ENCODE peak calls at places on chromosome 13, in seven cellular contexts. D is activated CD4-positive, CD25-positive, alpha-beta regulatory T cell treated with anti-CD3 and anti-CD28 coated beads, Interleukin-2, amount 50 U/mL, for 24 hours; E is CD4-positive, alpha-beta T cell; B is activated naive CD4-positive, alpha-beta T cell treated with anti-CD3 and anti-CD28 coated beads, Interleukin-2, amount 50 U/mL, for 72 hours; N is right cardiac atrium; X is K562; C is CD8-positive, alpha-beta T cell. V is an unnamed sample.

GRCh38 chr13:113267642-113268405 is 29.2 kb upstream of the LAMP1 start:
- ATAC-seq in D (no peak), E (no peak), B (no peak), N (peak), X (peak), C (no peak), V (no peak)

GRCh38 chr13:102869948-102870676 is 24.3 kb downstream of the ERCC5 start:
- ATAC-seq in D (no peak), E (peak), B (no peak), N (peak), X (peak), C (peak), V (peak)

GRCh38 chr13:28641600-28641926 is 17.4 kb upstream of the POMP start:
- ATAC-seq in D (no peak), E (no peak), B (no peak), N (no peak), X (no peak), C (no peak), V (peak)

GRCh38 chr13:95643814-95644598 is 500 bp downstream of the DZIP1 start:
- ATAC-seq in D (no peak), E (no peak), B (peak), N (peak), X (no peak), C (no peak), V (peak)

GRCh38 chr13:108929532-108929931 is 300.1 kb downstream of the MYO16 start:
- ATAC-seq in D (no peak), E (no peak), B (no peak), N (no peak), X (no peak), C (no peak), V (no peak)

GRCh38 chr13:33135097-33135496 is 118.9 kb downstream of the KL start:
- ATAC-seq in D (no peak), E (no peak), B (no peak), N (no peak), X (no peak), C (no peak), V (no peak)

GRCh38 chr13:73060251-73061160 is 1.7 kb downstream of the KLF5 start:
- ATAC-seq in D (no peak), E (no peak), B (no peak), N (no peak), X (no peak), C (no peak), V (no peak)

GRCh38 chr13:62626771-62627170 is 1211.1 kb upstream of the PCDH20 start:
- ATAC-seq in D (no peak), E (no peak), B (no peak), N (no peak), X (no peak), C (no peak), V (no peak)

GRCh38 chr13:29154390-29154789 is 334.3 kb downstream of the MTUS2 start:
- ATAC-seq in D (no peak), E (no peak), B (no peak), N (no peak), X (no peak), C (no peak), V (no peak)

GRCh38 chr13:77136902-77137420 is 110.0 kb upstream of the FBXL3 start:
- ATAC-seq in D (no peak), E (no peak), B (no peak), N (no peak), X (no peak), C (no peak), V (no peak)

GRCh38 chr13:20320885-20321284 is 88.8 kb upstream of the GJB6 start:
- ATAC-seq in D (no peak), E (no peak), B (no peak), N (no peak), X (no peak), C (no peak), V (no peak)

GRCh38 chr13:60019119-60019993 is 144.4 kb downstream of the DIAPH3 start:
- ATAC-seq in D (no peak), E (no peak), B (no peak), N (no peak), X (no peak), C (no peak), V (no peak)

GRCh38 chr13:94712812-94713555 is 639 bp upstream of the SOX21 start:
- ATAC-seq in D (no peak), E (no peak), B (peak), N (peak), X (peak), C (no peak), V (no peak)

GRCh38 chr13:27128825-27129627 is 42.6 kb downstream of the USP12 start:
- ATAC-seq in D (no peak), E (no peak), B (no peak), N (no peak), X (no peak), C (no peak), V (no peak)

GRCh38 chr13:77985866-77986636 is 67.4 kb upstream of the EDNRB start:
- ATAC-seq in D (no peak), E (no peak), B (no peak), N (peak), X (no peak), C (no peak), V (no peak)

GRCh38 chr13:43608400-43609137 is 178.2 kb downstream of the ENOX1 start:
- ATAC-seq in D (no peak), E (no peak), B (no peak), N (peak), X (no peak), C (no peak), V (no peak)

GRCh38 chr13:103788061-103788652 is 721.9 kb upstream of the SLC10A2 start:
- ATAC-seq in D (no peak), E (no peak), B (no peak), N (no peak), X (no peak), C (no peak), V (no peak)

GRCh38 chr13:40132249-40132648 is 476.8 kb downstream of the COG6 start:
- ATAC-seq in D (peak), E (no peak), B (peak), N (no peak), X (no peak), C (no peak), V (peak)

GRCh38 chr13:46571941-46572340 is 19.0 kb downstream of the LRCH1 start:
- ATAC-seq in D (no peak), E (no peak), B (peak), N (peak), X (no peak), C (no peak), V (peak)

GRCh38 chr13:26821766-26822165 is 61.2 kb upstream of the GPR12 start:
- ATAC-seq in D (no peak), E (no peak), B (no peak), N (no peak), X (no peak), C (no peak), V (no peak)

GRCh38 chr13:105446197-105446596 is 1089.3 kb downstream of the EFNB2 start:
- ATAC-seq in D (no peak), E (no peak), B (no peak), N (no peak), X (no peak), C (no peak), V (no peak)

GRCh38 chr13:66915596-66916185 is 314.4 kb downstream of the PCDH9 start:
- ATAC-seq in D (no peak), E (peak), B (peak), N (no peak), X (no peak), C (no peak), V (no peak)

GRCh38 chr13:47564041-47564440 is 437.0 kb downstream of the SUCLA2 start:
- ATAC-seq in D (no peak), E (no peak), B (no peak), N (no peak), X (no peak), C (no peak), V (no peak)

GRCh38 chr13:61406275-61406674 is 9.4 kb downstream of the PCDH20 start:
- ATAC-seq in D (no peak), E (no peak), B (no peak), N (peak), X (no peak), C (no peak), V (no peak)

GRCh38 chr13:34776984-34777913 is 164.8 kb upstream of the NBEA start:
- ATAC-seq in D (no peak), E (no peak), B (no peak), N (no peak), X (no peak), C (no peak), V (no peak)

GRCh38 chr13:83325454-83325853 is 556.8 kb downstream of the SLITRK1 start:
- ATAC-seq in D (no peak), E (no peak), B (no peak), N (no peak), X (no peak), C (no peak), V (no peak)

GRCh38 chr13:44575741-44576395 is at the start of gene TSC22D1:
- ATAC-seq in D (no peak), E (peak), B (peak), N (peak), X (no peak), C (peak), V (peak)

GRCh38 chr13:112819816-112820215 is 130.0 kb downstream of the ATP11A start:
- ATAC-seq in D (no peak), E (no peak), B (no peak), N (no peak), X (no peak), C (no peak), V (no peak)

GRCh38 chr13:20405691-20406090 is 120.0 kb downstream of the CRYL1 start:
- ATAC-seq in D (no peak), E (no peak), B (no peak), N (no peak), X (no peak), C (no peak), V (no peak)

GRCh38 chr13:107650081-107650701 is 565.1 kb downstream of the LIG4 start:
- ATAC-seq in D (no peak), E (no peak), B (peak), N (peak), X (peak), C (no peak), V (no peak)

GRCh38 chr13:24698686-24699085 is 18.5 kb downstream of the ATP12A start:
- ATAC-seq in D (no peak), E (no peak), B (no peak), N (no peak), X (no peak), C (no peak), V (no peak)

GRCh38 chr13:112521073-112521685 is 66.8 kb downstream of the TUBGCP3 start:
- ATAC-seq in D (no peak), E (no peak), B (peak), N (no peak), X (no peak), C (no peak), V (peak)

GRCh38 chr13:90868321-90868920 is 479.1 kb upstream of the MIR17HG start:
- ATAC-seq in D (no peak), E (no peak), B (no peak), N (no peak), X (peak), C (no peak), V (no peak)

GRCh38 chr13:94700051-94700535 is 12.3 kb downstream of the SOX21 start:
- ATAC-seq in D (no peak), E (no peak), B (no peak), N (no peak), X (no peak), C (no peak), V (no peak)

GRCh38 chr13:111179908-111180756 is 65.0 kb downstream of the ARHGEF7 start:
- ATAC-seq in D (no peak), E (peak), B (no peak), N (no peak), X (no peak), C (no peak), V (peak)

GRCh38 chr13:32428581-32429072 is 697 bp upstream of the N4BP2L1 start:
- ATAC-seq in D (no peak), E (no peak), B (no peak), N (peak), X (no peak), C (no peak), V (peak)

V was measured in activated T-helper 17 cell treated with anti-CD3 and anti-CD28 coated beads, Interleukin-2, amount 50 U/mL, for 72 hours.